ENCODE peak calls at places on chromosome 18, in eight cellular contexts. V is cardiac fibroblast; G is Caco-2; P is body of pancreas; A is RWPE2; Z is right cardiac atrium; K is CD8-positive, alpha-beta T cell; H is CD8-positive, alpha-beta memory T cell. W is an unnamed sample.

GRCh38 chr18:79625195-79625923 is 54.2 kb upstream of the CTDP1 start:
- DNase-seq in H (no peak), V (no peak), G (no peak), Z (no peak), A (no peak), P (no peak), K (no peak), W (no peak)

GRCh38 chr18:79519751-79520472 is 124.2 kb downstream of the NFATC1 start:
- DNase-seq in G (no peak), V (peak; percentile 40), P (peak; percentile 4), H (peak; percentile 18), A (peak; percentile 38), K (peak; percentile 46), Z (no peak), W (no peak)

GRCh38 chr18:8800041-8800441 is 94.7 kb downstream of the MTCL1 start:
- DNase-seq in A (no peak), P (peak; percentile 67), K (no peak), Z (no peak), H (no peak), G (no peak), V (no peak), W (no peak)

GRCh38 chr18:49878567-49878966 is 65.2 kb upstream of the ACAA2 start:
- DNase-seq in Z (peak; percentile 28), K (no peak), V (peak; percentile 14), P (no peak), G (no peak), H (no peak), A (no peak), W (no peak)

GRCh38 chr18:24362757-24363156 is 34.9 kb downstream of the OSBPL1A start:
- DNase-seq in A (no peak), H (no peak), G (peak; percentile 13), Z (no peak), K (no peak), V (no peak), P (no peak), W (peak; percentile 27)

GRCh38 chr18:57813245-57813644 is 10.1 kb upstream of the ATP8B1 start:
- DNase-seq in G (no peak), Z (no peak), A (no peak), K (no peak), H (no peak), P (no peak), V (peak; percentile 79), W (no peak)

GRCh38 chr18:7789853-7790552 is 222.9 kb downstream of the PTPRM start:
- DNase-seq in K (no peak), P (no peak), H (no peak), A (no peak), G (peak; percentile 44), Z (no peak), V (peak; percentile 69), W (no peak)

GRCh38 chr18:74249181-74249968 is 42.4 kb downstream of the CYB5A start:
- DNase-seq in H (no peak), K (no peak), A (no peak), V (peak; percentile 89), G (no peak), Z (no peak), P (no peak), W (no peak)

GRCh38 chr18:8717011-8717770 is 11.8 kb downstream of the MTCL1 start:
- DNase-seq in G (peak; percentile 15), P (no peak), H (no peak), K (no peak), V (no peak), A (no peak), Z (no peak), W (no peak)

GRCh38 chr18:21265971-21266673 is 24.1 kb downstream of the GREB1L start:
- DNase-seq in V (no peak), Z (no peak), H (no peak), K (no peak), G (no peak), P (no peak), A (no peak), W (no peak)

GRCh38 chr18:29309352-29309751 is 1132.4 kb upstream of the CDH2 start:
- DNase-seq in G (peak; percentile 0), P (no peak), H (no peak), K (no peak), Z (no peak), A (no peak), V (no peak), W (no peak)

GRCh38 chr18:68735498-68736343 is 20.8 kb upstream of the TMX3 start:
- DNase-seq in V (peak; percentile 85), K (no peak), P (no peak), A (no peak), Z (no peak), G (peak; percentile 12), H (no peak), W (no peak)

GRCh38 chr18:28824183-28824574 is 647.2 kb upstream of the CDH2 start:
- DNase-seq in V (no peak), P (no peak), K (no peak), H (no peak), A (no peak), Z (no peak), G (no peak), W (no peak)

DNA sequence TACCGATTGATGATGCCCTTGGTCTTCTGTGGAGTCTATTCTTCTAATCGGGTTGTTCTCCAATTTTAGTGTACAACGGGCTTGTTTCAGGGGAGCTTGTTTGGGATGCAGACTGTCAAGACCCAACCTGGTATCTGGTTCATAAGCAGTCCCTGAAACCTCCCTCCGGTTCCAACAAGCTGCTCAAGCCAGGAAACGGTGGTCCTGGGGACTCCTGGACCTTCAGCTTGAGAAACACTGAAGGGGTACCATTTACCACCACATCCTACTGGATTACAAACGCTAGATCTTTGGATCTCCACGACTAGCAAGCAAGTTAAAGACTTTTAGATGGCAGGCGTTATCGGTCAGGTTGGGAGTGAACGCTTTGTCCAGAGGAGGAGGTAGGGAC is 2.0 kb downstream of the BCL2 start:
- DNase-seq in Z (no peak), A (no peak), K (no peak), P (no peak), H (no peak), V (no peak), G (no peak), W (no peak)
- H3K4me3 ChIP-seq in Z (peak overlapping the region; percentile 100), A (no peak overlapping the region), K (peak overlapping the region; percentile 69), P (no peak overlapping the region), H (peak overlapping the region; percentile 75), V (no peak overlapping the region), G (no peak overlapping the region), W (peak overlapping the region; percentile 30)

GRCh38 chr18:13463526-13463925 is 245.0 kb downstream of the LDLRAD4 start:
- DNase-seq in V (no peak), G (no peak), P (no peak), Z (no peak), K (no peak), H (no peak), A (no peak), W (no peak)

GRCh38 chr18:13462686-13463085 is 244.1 kb downstream of the LDLRAD4 start:
- DNase-seq in Z (no peak), G (no peak), V (no peak), A (no peak), H (no peak), K (no peak), P (no peak), W (no peak)

GRCh38 chr18:13465476-13465875 is 246.9 kb downstream of the LDLRAD4 start:
- DNase-seq in P (no peak), A (no peak), K (no peak), Z (no peak), V (no peak), H (no peak), G (no peak), W (no peak)

GRCh38 chr18:13465126-13465446 is 246.5 kb downstream of the LDLRAD4 start:
- DNase-seq in G (no peak), P (no peak), K (no peak), Z (no peak), H (no peak), V (no peak), A (no peak), W (no peak)

GRCh38 chr18:13464432-13465125 is 246.0 kb downstream of the LDLRAD4 start:
- DNase-seq in V (peak; percentile 30), A (no peak), Z (peak; percentile 71), G (no peak), K (peak; percentile 76), P (no peak), H (peak; percentile 68), W (peak; percentile 59)
- H3K4me3 ChIP-seq in V (no peak overlapping the region), A (no peak overlapping the region), Z (no peak overlapping the region), G (no peak overlapping the region), K (peak overlapping the region; percentile 73), P (no peak overlapping the region), H (peak overlapping the region; percentile 64), W (no peak overlapping the region)

GRCh38 chr18:23228102-23229051 is 93.1 kb downstream of the CABLES1 start:
- DNase-seq in G (no peak), Z (no peak), A (no peak), V (peak; percentile 35), P (no peak), H (no peak), K (no peak), W (no peak)

GRCh38 chr18:23232331-23232730 is 97.0 kb downstream of the CABLES1 start:
- DNase-seq in K (peak; percentile 14), V (no peak), Z (no peak), A (no peak), H (no peak), G (no peak), P (no peak), W (no peak)

GRCh38 chr18:23231340-23232021 is 96.2 kb downstream of the CABLES1 start:
- DNase-seq in H (peak; percentile 84), P (peak; percentile 21), K (peak; percentile 68), A (no peak), V (peak; percentile 96), Z (peak; percentile 83), G (no peak), W (peak; percentile 42)

GRCh38 chr18:23229472-23229871 is 94.2 kb downstream of the CABLES1 start:
- DNase-seq in G (no peak), K (no peak), P (no peak), Z (no peak), H (no peak), A (no peak), V (peak; percentile 63), W (no peak)

GRCh38 chr18:23230688-23231087 is 95.4 kb downstream of the CABLES1 start:
- DNase-seq in K (no peak), H (no peak), Z (peak; percentile 61), G (no peak), A (no peak), P (no peak), V (no peak), W (no peak)
- H3K4me3 ChIP-seq in K (no peak overlapping the region), H (no peak overlapping the region), Z (no peak overlapping the region), G (no peak overlapping the region), A (no peak overlapping the region), P (no peak overlapping the region), V (no peak overlapping the region), W (no peak overlapping the region)

DNA sequence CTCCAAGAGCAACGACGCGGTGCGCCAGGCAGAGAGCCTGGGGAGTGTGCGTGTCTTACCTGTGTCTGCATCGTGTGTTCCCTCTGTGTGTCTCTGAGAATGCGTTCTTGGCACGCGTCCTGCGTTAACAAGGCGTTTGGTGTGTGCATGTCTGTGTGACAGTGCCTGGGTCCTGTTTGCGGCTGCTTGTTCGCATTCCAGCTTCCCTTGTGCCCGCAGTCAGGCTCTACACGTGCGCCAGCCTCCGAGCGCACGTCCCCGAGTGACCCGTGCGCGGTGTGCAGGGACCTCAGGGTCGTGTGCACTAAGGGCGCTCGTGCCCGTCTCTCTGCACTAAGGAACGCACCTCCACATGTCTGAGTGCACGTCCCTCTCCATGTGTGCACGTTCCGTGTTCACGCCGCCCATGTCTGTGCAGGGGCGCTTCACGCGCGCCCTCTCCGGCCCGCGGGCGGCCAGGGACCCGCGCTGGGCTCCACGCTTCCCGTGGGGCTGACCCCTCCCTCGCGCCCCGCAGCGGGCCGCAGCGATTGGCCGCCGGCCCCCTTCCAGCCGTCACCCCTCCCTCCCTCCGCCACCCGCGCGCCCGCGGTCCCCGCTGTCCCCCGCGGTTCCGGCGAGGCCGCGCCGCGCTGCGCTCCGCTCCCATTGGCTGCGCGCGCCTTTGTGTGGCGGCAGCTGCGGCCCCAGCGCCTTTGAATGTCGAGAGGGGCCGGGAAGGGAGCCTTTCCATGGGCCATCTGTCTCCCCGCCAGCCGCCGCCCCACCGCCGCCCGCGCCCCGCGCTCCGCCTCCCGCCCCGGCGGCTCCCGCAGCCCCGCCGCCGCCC is 229.4 kb downstream of the HAUS1 start:
- DNase-seq in A (peak; percentile 45), H (peak; percentile 8), V (peak; percentile 15), G (no peak), P (peak; percentile 16), Z (peak; percentile 31), K (no peak), W (no peak)
- H3K4me3 ChIP-seq in A (peak overlapping the region; percentile 88), H (no peak overlapping the region), V (peak overlapping the region; percentile 35), G (no peak overlapping the region), P (no peak overlapping the region), Z (peak overlapping the region; percentile 94), K (no peak overlapping the region), W (peak overlapping the region; percentile 22)